ENCODE peak calls at places on chromosomes 16 and 17, in six cellular contexts. Z is iris pigment epithelial cell; A is NCI-H1436; U is stimulated activated naive CD4-positive, alpha-beta T cell; N is activated gamma-delta T cell treated with anti-CD3 and anti-CD28 coated beads, Interleukin-2, amount 50 U/mL, for 16 hours; X is AML-193. C is an unnamed sample.

GRCh38 chr17:75910699-75911098 is 6.0 kb upstream of the MRPL38 start:
- DNase-seq in N (no peak), A (peak; percentile 43), Z (no peak), U (no peak), X (no peak), C (no peak)

GRCh38 chr17:65099941-65100315 is 37.2 kb upstream of the RGS9 start:
- DNase-seq in U (no peak), A (peak; percentile 26), N (peak; percentile 52), X (no peak), Z (peak; percentile 83), C (peak; percentile 35)

GRCh38 chr16:81429045-81429521 is 15.5 kb upstream of the CMIP start:
- DNase-seq in A (no peak), X (peak; percentile 60), N (no peak), Z (peak; percentile 50), U (no peak), C (no peak)

GRCh38 chr16:27701381-27701780 is 151.4 kb downstream of the KATNIP start:
- DNase-seq in N (no peak), U (no peak), A (no peak), X (no peak), Z (no peak), C (no peak)

GRCh38 chr16:86211800-86212199 is 298.5 kb upstream of the FOXF1 start:
- DNase-seq in U (no peak), A (no peak), Z (no peak), X (no peak), N (no peak), C (no peak)

GRCh38 chr16:51636913-51637743 is 486.1 kb upstream of the SALL1 start:
- DNase-seq in X (no peak), N (no peak), A (peak; percentile 12), Z (no peak), U (no peak), C (no peak)

GRCh38 chr16:54324716-54325115 is 38.1 kb upstream of the IRX3 start:
- DNase-seq in X (no peak), N (no peak), U (no peak), A (no peak), Z (no peak), C (no peak)

GRCh38 chr17:63881935-63882601 is at the start of gene GH2:
- DNase-seq in Z (peak; percentile 50), U (peak; percentile 62), A (peak; percentile 39), N (peak; percentile 31), X (peak; percentile 39), C (peak; percentile 73)

GRCh38 chr16:69844441-69844840 is 82.3 kb downstream of the WWP2 start:
- DNase-seq in Z (no peak), U (no peak), X (no peak), A (no peak), N (no peak), C (no peak)

GRCh38 chr16:89308391-89309333 is 91.2 kb downstream of the ZNF778 start:
- DNase-seq in Z (no peak), U (peak; percentile 16), N (no peak), X (no peak), A (no peak), C (no peak)

GRCh38 chr16:50323335-50324011 is 45.3 kb downstream of the BRD7 start:
- DNase-seq in A (no peak), U (peak; percentile 12), Z (peak; percentile 66), X (peak; percentile 32), N (no peak), C (no peak)

GRCh38 chr17:81641825-81642489 is 5.0 kb downstream of the TSPAN10 start:
- DNase-seq in U (no peak), N (no peak), A (no peak), X (no peak), Z (peak; percentile 73), C (no peak)

GRCh38 chr17:76725580-76726230 is 701 bp downstream of the JMJD6 start:
- DNase-seq in X (peak; percentile 68), U (peak; percentile 74), A (peak; percentile 62), Z (peak; percentile 45), N (peak; percentile 52), C (peak; percentile 47)

GRCh38 chr16:89364603-89365002 is 125.8 kb downstream of the ANKRD11 start:
- DNase-seq in Z (peak; percentile 48), U (no peak), A (no peak), X (no peak), N (no peak), C (no peak)

GRCh38 chr16:11705311-11705710 is 37.1 kb downstream of the SNN start:
- DNase-seq in X (no peak), Z (no peak), A (no peak), N (no peak), U (no peak), C (no peak)

GRCh38 chr17:44084131-44084538 is 13.6 kb downstream of the G6PC3 start:
- DNase-seq in Z (no peak), A (peak; percentile 31), U (no peak), N (no peak), X (peak; percentile 12), C (no peak)

GRCh38 chr16:88063201-88063773 is 112.1 kb downstream of the BANP start:
- DNase-seq in X (no peak), U (no peak), N (no peak), A (no peak), Z (peak; percentile 63), C (no peak)

GRCh38 chr16:12332553-12332952 is 356.0 kb downstream of the SNX29 start:
- DNase-seq in N (no peak), A (no peak), U (no peak), Z (no peak), X (no peak), C (no peak)

GRCh38 chr17:71902931-71903506 is 217.8 kb upstream of the SOX9 start:
- DNase-seq in A (no peak), Z (peak; percentile 64), U (no peak), X (no peak), N (no peak), C (no peak)

GRCh38 chr16:53703590-53704444 is at the start of the genes FTO and RPGRIP1L:
- DNase-seq in Z (peak; percentile 99), N (peak; percentile 94), A (peak; percentile 99), X (peak; percentile 98), U (peak; percentile 95), C (peak; percentile 96)

GRCh38 chr16:10594312-10594950 is 14.0 kb upstream of the EMP2 start:
- DNase-seq in U (no peak), A (no peak), Z (no peak), N (no peak), X (no peak), C (no peak)